ENCODE peak calls at places on chromosomes 2 and 18, in seven cellular contexts. W, Y, N, U, O, X and K are unnamed samples.

GRCh38 chr18:69838620-69839411 is 108.9 kb downstream of the CD226 start:
- DNase-seq in W (no peak), Y (peak), N (no peak), U (no peak), O (no peak), X (no peak), K (no peak)

GRCh38 chr2:28366496-28367282 is 26.0 kb upstream of the FOSL2 start:
- DNase-seq in W (peak), Y (peak), N (no peak), U (no peak), O (no peak), X (no peak), K (no peak)

GRCh38 chr2:199775297-199775696 is 75.7 kb downstream of the FTCDNL1 start:
- DNase-seq in W (no peak), Y (no peak), N (no peak), U (no peak), O (no peak), X (no peak), K (no peak)

GRCh38 chr2:112481050-112481527 is 867 bp upstream of the TTL start:
- DNase-seq in W (peak), Y (peak), N (peak), U (no peak), O (peak), X (peak), K (peak)

GRCh38 chr18:35117372-35117771 is 76.2 kb downstream of the MAPRE2 start:
- DNase-seq in W (no peak), Y (no peak), N (no peak), U (no peak), O (no peak), X (no peak), K (no peak)

GRCh38 chr2:5959836-5960820 is 267.9 kb downstream of the SOX11 start:
- DNase-seq in W (no peak), Y (no peak), N (no peak), U (no peak), O (no peak), X (no peak), K (no peak)

GRCh38 chr2:215397632-215398341 is 38.1 kb downstream of the FN1 start:
- DNase-seq in W (no peak), Y (no peak), N (no peak), U (no peak), O (no peak), X (no peak), K (no peak)

GRCh38 chr2:75007819-75008218 is 49.4 kb downstream of the POLE4 start:
- DNase-seq in W (no peak), Y (no peak), N (no peak), U (no peak), O (no peak), X (no peak), K (no peak)

GRCh38 chr2:202091476-202091875 is 18.4 kb downstream of the KIAA2012 start:
- DNase-seq in W (no peak), Y (no peak), N (no peak), U (no peak), O (no peak), X (no peak), K (no peak)

GRCh38 chr2:25215232-25215631 is 46.9 kb upstream of the POMC start:
- DNase-seq in W (no peak), Y (no peak), N (no peak), U (no peak), O (no peak), X (no peak), K (no peak)

GRCh38 chr2:56121995-56122394 is 61.8 kb upstream of the CCDC85A start:
- DNase-seq in W (no peak), Y (no peak), N (no peak), U (no peak), O (no peak), X (no peak), K (no peak)

GRCh38 chr18:79605481-79605880 is 74.1 kb upstream of the CTDP1 start:
- DNase-seq in W (no peak), Y (no peak), N (no peak), U (no peak), O (no peak), X (no peak), K (no peak)

GRCh38 chr2:20241973-20242726 is 17.2 kb upstream of the SDC1 start:
- DNase-seq in W (no peak), Y (peak), N (no peak), U (no peak), O (peak), X (no peak), K (no peak)

GRCh38 chr2:98026927-98027522 is 31.3 kb upstream of the TMEM131 start:
- DNase-seq in W (no peak), Y (no peak), N (no peak), U (no peak), O (no peak), X (no peak), K (peak)

GRCh38 chr2:140128909-140129308 is 1348.7 kb upstream of the NXPH2 start:
- DNase-seq in W (no peak), Y (no peak), N (no peak), U (no peak), O (no peak), X (no peak), K (no peak)

GRCh38 chr2:20185176-20186022 is 39.5 kb downstream of the SDC1 start:
- DNase-seq in W (no peak), Y (no peak), N (peak), U (no peak), O (no peak), X (no peak), K (no peak)

GRCh38 chr18:34977787-34978532 is 63.3 kb upstream of the MAPRE2 start:
- DNase-seq in W (peak), Y (peak), N (no peak), U (no peak), O (peak), X (peak), K (peak)

GRCh38 chr2:73897240-73897583 is 4.4 kb downstream of the ACTG2 start:
- DNase-seq in W (no peak), Y (no peak), N (no peak), U (no peak), O (no peak), X (no peak), K (no peak)

GRCh38 chr2:74261204-74261864 is 62.9 kb downstream of the MTHFD2 start:
- DNase-seq in W (peak), Y (no peak), N (no peak), U (no peak), O (no peak), X (peak), K (no peak)

GRCh38 chr2:39902103-39902502 is 123.0 kb upstream of the THUMPD2 start:
- DNase-seq in W (no peak), Y (no peak), N (no peak), U (no peak), O (no peak), X (no peak), K (no peak)

GRCh38 chr2:37590119-37590571 is 81.3 kb downstream of the CDC42EP3 start:
- DNase-seq in W (no peak), Y (no peak), N (peak), U (no peak), O (no peak), X (no peak), K (no peak)

GRCh38 chr2:236824836-236825235 is 255.2 kb downstream of the ACKR3 start:
- DNase-seq in W (no peak), Y (no peak), N (no peak), U (no peak), O (no peak), X (no peak), K (no peak)

GRCh38 chr2:30706534-30707303 is 100.5 kb downstream of the CAPN13 start:
- DNase-seq in W (peak), Y (peak), N (peak), U (no peak), O (peak), X (peak), K (peak)

GRCh38 chr2:41735006-41735405 is 312.8 kb upstream of the PKDCC start:
- DNase-seq in W (no peak), Y (no peak), N (no peak), U (no peak), O (no peak), X (no peak), K (no peak)

GRCh38 chr18:58762781-58763171 is 91.5 kb downstream of the MALT1 start:
- DNase-seq in W (no peak), Y (peak), N (no peak), U (no peak), O (no peak), X (peak), K (no peak)

GRCh38 chr2:203022751-203023150 is 8.1 kb downstream of the NBEAL1 start:
- DNase-seq in W (peak), Y (no peak), N (no peak), U (no peak), O (no peak), X (no peak), K (no peak)

GRCh38 chr2:240620149-240620731 is 5.0 kb upstream of the GPR35 start:
- DNase-seq in W (no peak), Y (no peak), N (no peak), U (no peak), O (no peak), X (no peak), K (no peak)